ENCODE peak calls at places on chromosome 1, in ten cellular contexts. One of them, this sample, is unnamed. For H3K4me1, the result is how much of the 10 kb centered on the place peaks cover.

GRCh38 chr1:117638141-117638540 is 32.3 kb downstream of the TENT5C start:
- DNase-seq in mesendoderm: peak
- DNase-seq in H9: no peak
- DNase-seq in GM23248: no peak
- DNase-seq in GM23338: no peak
- DNase-seq in mammary epithelial cell: no peak
- DNase-seq in HCT116: no peak
- DNase-seq in neural progenitor cell: no peak
- DNase-seq in K562: peak
- DNase-seq in hepatocyte: no peak
- DNase-seq in this sample: no peak

GRCh38 chr1:1063945-1064831 is 9.9 kb downstream of the RNF223 start:
- DNase-seq in mesendoderm: peak
- DNase-seq in H9: peak
- DNase-seq in GM23248: peak
- DNase-seq in GM23338: peak
- DNase-seq in mammary epithelial cell: peak
- DNase-seq in HCT116: peak
- DNase-seq in neural progenitor cell: peak
- DNase-seq in K562: peak
- DNase-seq in hepatocyte: peak
- DNase-seq in this sample: peak

GRCh38 chr1:52595061-52595460 is 7.1 kb upstream of the GPX7 start:
- DNase-seq in mesendoderm: no peak
- DNase-seq in H9: no peak
- DNase-seq in GM23248: no peak
- DNase-seq in GM23338: no peak
- DNase-seq in mammary epithelial cell: no peak
- DNase-seq in HCT116: no peak
- DNase-seq in neural progenitor cell: no peak
- DNase-seq in K562: no peak
- DNase-seq in hepatocyte: no peak
- DNase-seq in this sample: no peak

GRCh38 chr1:51583532-51583931 is 33.4 kb upstream of the OSBPL9 start:
- DNase-seq in mesendoderm: no peak
- DNase-seq in H9: no peak
- DNase-seq in GM23248: peak
- DNase-seq in GM23338: no peak
- DNase-seq in mammary epithelial cell: peak
- DNase-seq in HCT116: no peak
- DNase-seq in neural progenitor cell: no peak
- DNase-seq in K562: no peak
- DNase-seq in hepatocyte: no peak
- DNase-seq in this sample: no peak

GRCh38 chr1:44553771-44554170 is 120.5 kb downstream of the TMEM53 start:
- DNase-seq in mesendoderm: peak
- DNase-seq in H9: no peak
- DNase-seq in GM23248: peak
- DNase-seq in GM23338: no peak
- DNase-seq in mammary epithelial cell: peak
- DNase-seq in HCT116: peak
- DNase-seq in neural progenitor cell: no peak
- DNase-seq in K562: no peak
- DNase-seq in hepatocyte: peak
- DNase-seq in this sample: no peak

GRCh38 chr1:111422546-111423391 is 4.8 kb downstream of the OVGP1 start:
- DNase-seq in mesendoderm: no peak
- DNase-seq in H9: no peak
- DNase-seq in GM23248: peak
- DNase-seq in GM23338: no peak
- DNase-seq in mammary epithelial cell: peak
- DNase-seq in HCT116: no peak
- DNase-seq in neural progenitor cell: no peak
- DNase-seq in K562: no peak
- DNase-seq in hepatocyte: peak
- DNase-seq in this sample: no peak

GRCh38 chr1:2237773-2238172 is 9.7 kb downstream of the SKI start:
- DNase-seq in mesendoderm: no peak
- DNase-seq in H9: peak
- DNase-seq in GM23248: peak
- DNase-seq in GM23338: peak
- DNase-seq in mammary epithelial cell: no peak
- DNase-seq in HCT116: no peak
- DNase-seq in neural progenitor cell: no peak
- DNase-seq in K562: peak
- DNase-seq in hepatocyte: no peak
- DNase-seq in this sample: no peak

GRCh38 chr1:98119793-98120192 is 199.0 kb upstream of the DPYD start:
- DNase-seq in mesendoderm: peak
- DNase-seq in H9: peak
- DNase-seq in GM23248: peak
- DNase-seq in GM23338: peak
- DNase-seq in mammary epithelial cell: peak
- DNase-seq in HCT116: no peak
- DNase-seq in neural progenitor cell: peak
- DNase-seq in K562: no peak
- DNase-seq in hepatocyte: peak
- DNase-seq in this sample: no peak

GRCh38 chr1:206944703-206945102 is 1.6 kb downstream of the PIGR start:
- DNase-seq in mesendoderm: no peak
- DNase-seq in H9: no peak
- DNase-seq in GM23248: no peak
- DNase-seq in GM23338: no peak
- DNase-seq in mammary epithelial cell: no peak
- DNase-seq in HCT116: no peak
- DNase-seq in neural progenitor cell: no peak
- DNase-seq in K562: no peak
- DNase-seq in hepatocyte: no peak
- DNase-seq in this sample: no peak

GRCh38 chr1:210235363-210236053 is 2.9 kb downstream of the SERTAD4 start:
- DNase-seq in mesendoderm: no peak
- DNase-seq in H9: no peak
- DNase-seq in GM23248: no peak
- DNase-seq in GM23338: no peak
- DNase-seq in mammary epithelial cell: no peak
- DNase-seq in HCT116: no peak
- DNase-seq in neural progenitor cell: no peak
- DNase-seq in K562: no peak
- DNase-seq in hepatocyte: no peak
- DNase-seq in this sample: no peak

GRCh38 chr1:210236386-210236839 is 3.8 kb downstream of the SERTAD4 start:
- DNase-seq in mesendoderm: no peak
- DNase-seq in H9: no peak
- DNase-seq in GM23248: no peak
- DNase-seq in GM23338: no peak
- DNase-seq in mammary epithelial cell: no peak
- DNase-seq in HCT116: no peak
- DNase-seq in neural progenitor cell: no peak
- DNase-seq in K562: no peak
- DNase-seq in hepatocyte: no peak
- DNase-seq in this sample: no peak

GRCh38 chr1:210237514-210237913 is 4.9 kb downstream of the SERTAD4 start:
- DNase-seq in mesendoderm: no peak
- DNase-seq in H9: no peak
- DNase-seq in GM23248: no peak
- DNase-seq in GM23338: no peak
- DNase-seq in mammary epithelial cell: no peak
- DNase-seq in HCT116: no peak
- DNase-seq in neural progenitor cell: no peak
- DNase-seq in K562: no peak
- DNase-seq in hepatocyte: no peak
- DNase-seq in this sample: no peak

GRCh38 chr1:210237981-210238380 is 5.4 kb downstream of the SERTAD4 start:
- DNase-seq in mesendoderm: no peak
- DNase-seq in H9: no peak
- DNase-seq in GM23248: no peak
- DNase-seq in GM23338: no peak
- DNase-seq in mammary epithelial cell: no peak
- DNase-seq in HCT116: no peak
- DNase-seq in neural progenitor cell: no peak
- DNase-seq in K562: no peak
- DNase-seq in hepatocyte: no peak
- DNase-seq in this sample: no peak

GRCh38 chr1:210236840-210237409 is 4.3 kb downstream of the SERTAD4 start:
- DNase-seq in mesendoderm: no peak
- DNase-seq in H9: no peak
- DNase-seq in GM23248: peak
- DNase-seq in GM23338: no peak
- DNase-seq in mammary epithelial cell: no peak
- DNase-seq in HCT116: no peak
- DNase-seq in neural progenitor cell: peak
- DNase-seq in K562: no peak
- DNase-seq in hepatocyte: peak
- DNase-seq in this sample: no peak
- H3K4me1 ChIP-seq in mesendoderm: under half
- H3K4me1 ChIP-seq in H9: under half
- H3K4me1 ChIP-seq in GM23248: under half
- H3K4me1 ChIP-seq in GM23338: under half
- H3K4me1 ChIP-seq in mammary epithelial cell: under half
- H3K4me1 ChIP-seq in HCT116: under half
- H3K4me1 ChIP-seq in neural progenitor cell: under half
- H3K4me1 ChIP-seq in K562: under half
- H3K4me1 ChIP-seq in hepatocyte: under half
- H3K4me1 ChIP-seq in this sample: under half

GRCh38 chr1:153292185-153292584 is 20.6 kb downstream of the PGLYRP3 start:
- DNase-seq in mesendoderm: no peak
- DNase-seq in H9: no peak
- DNase-seq in GM23248: no peak
- DNase-seq in GM23338: no peak
- DNase-seq in mammary epithelial cell: no peak
- DNase-seq in HCT116: no peak
- DNase-seq in neural progenitor cell: no peak
- DNase-seq in K562: no peak
- DNase-seq in hepatocyte: no peak
- DNase-seq in this sample: no peak
- H3K4me2 ChIP-seq in mesendoderm: no peak
- H3K4me2 ChIP-seq in H9: no peak
- H3K4me2 ChIP-seq in GM23248: no peak
- H3K4me2 ChIP-seq in GM23338: peak
- H3K4me2 ChIP-seq in mammary epithelial cell: no peak
- H3K4me2 ChIP-seq in HCT116: no peak
- H3K4me2 ChIP-seq in neural progenitor cell: no peak
- H3K4me2 ChIP-seq in K562: no peak
- H3K4me2 ChIP-seq in hepatocyte: no peak
- H3K4me2 ChIP-seq in this sample: no peak

GRCh38 chr1:5601516-5601915 is 390.7 kb downstream of the NPHP4 start:
- DNase-seq in mesendoderm: no peak
- DNase-seq in H9: no peak
- DNase-seq in GM23248: no peak
- DNase-seq in GM23338: no peak
- DNase-seq in mammary epithelial cell: no peak
- DNase-seq in HCT116: no peak
- DNase-seq in neural progenitor cell: no peak
- DNase-seq in K562: no peak
- DNase-seq in hepatocyte: no peak
- DNase-seq in this sample: no peak
- H3K4me1 ChIP-seq in mesendoderm: under half
- H3K4me1 ChIP-seq in H9: under half
- H3K4me1 ChIP-seq in GM23248: under half
- H3K4me1 ChIP-seq in GM23338: under half
- H3K4me1 ChIP-seq in mammary epithelial cell: under half
- H3K4me1 ChIP-seq in HCT116: under half
- H3K4me1 ChIP-seq in neural progenitor cell: under half
- H3K4me1 ChIP-seq in K562: under half
- H3K4me1 ChIP-seq in hepatocyte: under half
- H3K4me1 ChIP-seq in this sample: under half

DNA sequence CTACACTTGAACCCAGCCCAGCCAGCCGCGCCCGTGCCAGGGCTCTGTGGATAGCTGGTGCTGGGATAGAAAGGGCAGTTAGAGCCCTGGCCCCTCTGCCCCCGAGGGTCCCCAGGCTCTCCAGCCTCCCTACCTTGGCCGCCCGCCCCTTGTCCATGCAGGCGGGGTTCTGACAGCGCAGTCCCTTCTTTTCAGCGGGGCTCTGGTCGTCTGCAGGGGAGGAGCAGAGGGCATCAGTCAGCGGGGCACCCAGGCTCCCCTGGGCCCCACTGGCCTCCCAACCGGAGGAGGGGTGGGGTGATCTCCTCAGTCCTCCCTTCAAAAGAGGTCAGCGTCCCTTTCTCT is 4.9 kb upstream of the PLEKHG5 start:
- DNase-seq in mesendoderm: no peak
- DNase-seq in H9: no peak
- DNase-seq in GM23248: peak
- DNase-seq in GM23338: peak
- DNase-seq in mammary epithelial cell: no peak
- DNase-seq in HCT116: no peak
- DNase-seq in neural progenitor cell: peak
- DNase-seq in K562: peak
- DNase-seq in hepatocyte: no peak
- DNase-seq in this sample: no peak
- H3K4me2 ChIP-seq in mesendoderm: no peak
- H3K4me2 ChIP-seq in H9: peak
- H3K4me2 ChIP-seq in GM23248: peak
- H3K4me2 ChIP-seq in GM23338: peak
- H3K4me2 ChIP-seq in mammary epithelial cell: peak
- H3K4me2 ChIP-seq in HCT116: peak
- H3K4me2 ChIP-seq in neural progenitor cell: peak
- H3K4me2 ChIP-seq in K562: no peak
- H3K4me2 ChIP-seq in hepatocyte: peak
- H3K4me2 ChIP-seq in this sample: no peak

This sample was measured in OCI-LY7.